ENCODE peak calls at places on chromosomes 7 and 10, in nine cellular contexts. Y, A, E, O, Z, C, S, J and K are unnamed samples.

GRCh38 chr10:122655524-122656307 is 43.9 kb downstream of the C10orf120 start:
- DNase-seq in Y (no peak), A (no peak), E (no peak), O (no peak), Z (no peak), C (no peak), S (no peak), J (no peak), K (no peak)

GRCh38 chr7:13832346-13832745 is 157.1 kb downstream of the ETV1 start:
- DNase-seq in Y (no peak), A (no peak), E (no peak), O (no peak), Z (no peak), C (no peak), S (no peak), J (no peak), K (no peak)

GRCh38 chr7:155490697-155491628 is 33.0 kb downstream of the EN2 start:
- DNase-seq in Y (no peak), A (no peak), E (no peak), O (peak), Z (peak), C (no peak), S (no peak), J (no peak), K (no peak)

GRCh38 chr7:42226354-42226941 is 10.6 kb downstream of the GLI3 start:
- DNase-seq in Y (no peak), A (no peak), E (no peak), O (no peak), Z (no peak), C (no peak), S (no peak), J (no peak), K (no peak)

GRCh38 chr7:70238171-70238575 is 639.9 kb downstream of the AUTS2 start:
- DNase-seq in Y (no peak), A (no peak), E (no peak), O (no peak), Z (no peak), C (no peak), S (no peak), J (no peak), K (no peak)

GRCh38 chr10:80855348-80855971 is 317.8 kb downstream of the SH2D4B start:
- DNase-seq in Y (no peak), A (no peak), E (peak), O (no peak), Z (no peak), C (no peak), S (no peak), J (no peak), K (no peak)

GRCh38 chr7:80047856-80048459 is 86.7 kb upstream of the GNAI1 start:
- DNase-seq in Y (no peak), A (no peak), E (no peak), O (no peak), Z (no peak), C (no peak), S (no peak), J (no peak), K (no peak)

GRCh38 chr7:83324596-83324995 is 161.9 kb upstream of the PCLO start:
- DNase-seq in Y (no peak), A (no peak), E (no peak), O (no peak), Z (no peak), C (no peak), S (no peak), J (no peak), K (no peak)

GRCh38 chr10:122821808-122822207 is 23.8 kb downstream of the CUZD1 start:
- DNase-seq in Y (no peak), A (no peak), E (no peak), O (no peak), Z (no peak), C (no peak), S (no peak), J (no peak), K (no peak)

GRCh38 chr10:23197416-23197861 is 5.3 kb downstream of the PTF1A start:
- DNase-seq in Y (no peak), A (no peak), E (no peak), O (no peak), Z (no peak), C (no peak), S (no peak), J (no peak), K (no peak)

GRCh38 chr7:55019329-55019690 is 493 bp downstream of the EGFR start:
- DNase-seq in Y (no peak), A (no peak), E (no peak), O (no peak), Z (peak), C (no peak), S (no peak), J (no peak), K (peak)

GRCh38 chr7:122198581-122198980 is 54.5 kb upstream of the AASS start:
- DNase-seq in Y (no peak), A (no peak), E (no peak), O (no peak), Z (no peak), C (no peak), S (no peak), J (no peak), K (no peak)

GRCh38 chr10:69657417-69657816 is 27.4 kb downstream of the FAM241B start:
- DNase-seq in Y (no peak), A (no peak), E (no peak), O (no peak), Z (no peak), C (no peak), S (no peak), J (no peak), K (no peak)

GRCh38 chr7:151176401-151176800 is 8.9 kb upstream of the GBX1 start:
- DNase-seq in Y (no peak), A (no peak), E (no peak), O (no peak), Z (no peak), C (no peak), S (no peak), J (no peak), K (no peak)

GRCh38 chr7:96388166-96388565 is 66.3 kb upstream of the SLC25A13 start:
- DNase-seq in Y (no peak), A (no peak), E (no peak), O (no peak), Z (no peak), C (no peak), S (no peak), J (no peak), K (peak)

GRCh38 chr10:34292178-34292565 is 522.9 kb downstream of the PARD3 start:
- DNase-seq in Y (no peak), A (no peak), E (no peak), O (no peak), Z (no peak), C (no peak), S (no peak), J (no peak), K (peak)

GRCh38 chr10:8410506-8410905 is 356.0 kb downstream of the GATA3 start:
- DNase-seq in Y (no peak), A (no peak), E (no peak), O (no peak), Z (no peak), C (no peak), S (no peak), J (no peak), K (no peak)

GRCh38 chr7:136064098-136064497 is 86.9 kb upstream of the MTPN start:
- DNase-seq in Y (no peak), A (no peak), E (no peak), O (no peak), Z (no peak), C (no peak), S (no peak), J (no peak), K (no peak)

GRCh38 chr10:110667620-110668343 is 23.6 kb downstream of the RBM20 start:
- DNase-seq in Y (no peak), A (no peak), E (no peak), O (no peak), Z (no peak), C (no peak), S (no peak), J (no peak), K (no peak)

GRCh38 chr7:75608451-75609122 is 116.5 kb downstream of the SPDYE5 start:
- DNase-seq in Y (no peak), A (peak), E (no peak), O (no peak), Z (no peak), C (no peak), S (no peak), J (no peak), K (no peak)

GRCh38 chr10:49396666-49396999 is 744 bp upstream of the DRGX start:
- DNase-seq in Y (no peak), A (no peak), E (no peak), O (no peak), Z (no peak), C (no peak), S (no peak), J (no peak), K (no peak)

GRCh38 chr10:101221479-101222246 is 7.6 kb downstream of the LBX1 start:
- DNase-seq in Y (no peak), A (no peak), E (no peak), O (no peak), Z (no peak), C (no peak), S (no peak), J (no peak), K (no peak)

GRCh38 chr10:43259981-43260761 is 6.7 kb downstream of the RASGEF1A start:
- DNase-seq in Y (no peak), A (no peak), E (no peak), O (no peak), Z (no peak), C (no peak), S (no peak), J (no peak), K (no peak)

GRCh38 chr10:109696981-109697775 is 226.1 kb downstream of the XPNPEP1 start:
- DNase-seq in Y (no peak), A (no peak), E (no peak), O (no peak), Z (no peak), C (no peak), S (no peak), J (no peak), K (no peak)

GRCh38 chr7:2483495-2483894 is 7.3 kb upstream of the GRIFIN start:
- DNase-seq in Y (no peak), A (no peak), E (no peak), O (no peak), Z (no peak), C (no peak), S (no peak), J (no peak), K (no peak)

GRCh38 chr10:44589181-44589884 is 204.4 kb upstream of the CXCL12 start:
- DNase-seq in Y (no peak), A (no peak), E (no peak), O (no peak), Z (no peak), C (no peak), S (no peak), J (no peak), K (no peak)